ENCODE peak calls at places on chromosomes 3 and 15, in five cellular contexts. One of them, this sample, is unnamed.
A peak's percentile ranks its signal among the peaks of the same experiment; 100 is the strongest.

GRCh38 chr15:33067456-33067855 is 127.1 kb downstream of the FMN1 start:
- DNase-seq in activated CD8-positive, alpha-beta T cell treated with anti-CD3 and anti-CD28 coated beads for 36 hours: no peak
- DNase-seq in neural progenitor cell: no peak
- DNase-seq in endothelial cell: no peak
- DNase-seq in fibroblast of the aortic adventitia: no peak
- DNase-seq in this sample: peak; percentile 31

GRCh38 chr3:119604878-119605277 is 7.2 kb downstream of the PLA1A start:
- DNase-seq in activated CD8-positive, alpha-beta T cell treated with anti-CD3 and anti-CD28 coated beads for 36 hours: no peak
- DNase-seq in fibroblast of the aortic adventitia: peak; percentile 83
- DNase-seq in endothelial cell: no peak
- DNase-seq in neural progenitor cell: no peak
- DNase-seq in this sample: peak; percentile 5

GRCh38 chr3:184230081-184230602 is 757 bp downstream of the VWA5B2 start:
- DNase-seq in neural progenitor cell: peak; percentile 44
- DNase-seq in fibroblast of the aortic adventitia: no peak
- DNase-seq in endothelial cell: no peak
- DNase-seq in activated CD8-positive, alpha-beta T cell treated with anti-CD3 and anti-CD28 coated beads for 36 hours: no peak
- DNase-seq in this sample: no peak

GRCh38 chr3:67461667-67462142 is 192.7 kb downstream of the SUCLG2 start:
- DNase-seq in activated CD8-positive, alpha-beta T cell treated with anti-CD3 and anti-CD28 coated beads for 36 hours: no peak
- DNase-seq in fibroblast of the aortic adventitia: peak; percentile 37
- DNase-seq in endothelial cell: no peak
- DNase-seq in neural progenitor cell: no peak
- DNase-seq in this sample: no peak

GRCh38 chr3:10753964-10754363 is 62.1 kb upstream of the SLC6A11 start:
- DNase-seq in neural progenitor cell: peak; percentile 85
- DNase-seq in endothelial cell: peak; percentile 89
- DNase-seq in fibroblast of the aortic adventitia: peak; percentile 33
- DNase-seq in activated CD8-positive, alpha-beta T cell treated with anti-CD3 and anti-CD28 coated beads for 36 hours: peak; percentile 69
- DNase-seq in this sample: peak; percentile 55

GRCh38 chr3:105274536-105274935 is 92.2 kb upstream of the ALCAM start:
- DNase-seq in endothelial cell: no peak
- DNase-seq in fibroblast of the aortic adventitia: no peak
- DNase-seq in neural progenitor cell: no peak
- DNase-seq in activated CD8-positive, alpha-beta T cell treated with anti-CD3 and anti-CD28 coated beads for 36 hours: no peak
- DNase-seq in this sample: no peak

GRCh38 chr15:72838311-72838731 is 54.8 kb upstream of the ADPGK start:
- DNase-seq in neural progenitor cell: no peak
- DNase-seq in activated CD8-positive, alpha-beta T cell treated with anti-CD3 and anti-CD28 coated beads for 36 hours: no peak
- DNase-seq in endothelial cell: no peak
- DNase-seq in fibroblast of the aortic adventitia: peak; percentile 30
- DNase-seq in this sample: peak; percentile 68

GRCh38 chr3:12138044-12138443 is 20.7 kb downstream of the TIMP4 start:
- DNase-seq in fibroblast of the aortic adventitia: peak; percentile 54
- DNase-seq in endothelial cell: peak; percentile 38
- DNase-seq in activated CD8-positive, alpha-beta T cell treated with anti-CD3 and anti-CD28 coated beads for 36 hours: peak; percentile 56
- DNase-seq in neural progenitor cell: peak; percentile 56
- DNase-seq in this sample: peak; percentile 64

DNA sequence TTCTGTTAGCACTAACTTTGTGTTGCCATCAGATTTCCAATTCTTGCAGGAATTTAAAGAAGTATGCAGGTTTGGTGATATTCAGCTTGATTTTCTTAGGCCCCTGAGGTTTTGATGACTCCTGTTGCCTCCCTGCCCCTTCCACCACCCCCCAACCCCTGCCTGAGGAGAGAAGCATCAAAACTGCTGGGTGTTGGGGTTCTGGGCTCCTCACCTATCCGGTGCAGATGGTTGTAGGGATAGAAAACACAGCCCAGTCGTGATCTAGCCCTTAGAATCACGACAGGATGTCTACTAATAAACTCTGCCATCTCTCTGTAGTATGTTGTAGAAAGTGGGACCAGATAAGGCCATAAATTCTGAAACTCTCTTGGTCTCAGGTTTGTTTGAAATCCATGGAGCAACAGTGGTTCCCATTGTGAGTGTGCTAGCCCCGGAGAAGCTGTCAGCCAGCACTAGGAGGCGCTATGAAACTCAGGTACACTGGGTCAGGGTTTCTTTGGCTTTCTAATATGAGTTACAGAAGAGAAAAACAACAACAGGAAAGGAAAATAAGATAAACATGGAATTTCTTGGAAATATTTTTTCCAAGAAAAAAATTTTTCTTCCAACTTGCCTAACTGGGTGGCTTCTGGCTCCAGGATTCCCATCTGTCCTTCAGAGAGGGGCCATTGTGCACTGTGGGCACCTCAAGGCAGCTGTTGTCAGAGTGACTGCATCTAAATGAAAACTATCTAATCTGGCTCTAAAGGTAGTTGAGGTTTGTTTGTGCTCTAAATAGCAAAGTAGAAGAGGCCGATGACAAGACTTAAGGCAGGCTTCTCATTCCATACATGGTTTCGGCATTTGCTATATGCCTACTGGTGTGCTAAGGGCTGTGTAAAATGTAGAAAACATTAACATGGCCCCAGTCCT is 8.7 kb downstream of the SRP14 start:
- DNase-seq in endothelial cell: peak; percentile 60
- DNase-seq in activated CD8-positive, alpha-beta T cell treated with anti-CD3 and anti-CD28 coated beads for 36 hours: peak; percentile 49
- DNase-seq in fibroblast of the aortic adventitia: peak; percentile 23
- DNase-seq in neural progenitor cell: peak; percentile 71
- DNase-seq in this sample: peak; percentile 33
- TF ChIP-seq CTCF in endothelial cell: peak; percentile 35
- TF ChIP-seq CTCF in activated CD8-positive, alpha-beta T cell treated with anti-CD3 and anti-CD28 coated beads for 36 hours: peak; percentile 60
- TF ChIP-seq CTCF in fibroblast of the aortic adventitia: peak; percentile 61
- TF ChIP-seq CTCF in neural progenitor cell: peak; percentile 85
- TF ChIP-seq CTCF in this sample: peak; percentile 35

GRCh38 chr3:194383276-194383940 is 13.9 kb upstream of the LRRC15 start:
- DNase-seq in neural progenitor cell: peak; percentile 76
- DNase-seq in activated CD8-positive, alpha-beta T cell treated with anti-CD3 and anti-CD28 coated beads for 36 hours: no peak
- DNase-seq in endothelial cell: no peak
- DNase-seq in fibroblast of the aortic adventitia: no peak
- DNase-seq in this sample: no peak

GRCh38 chr3:194386066-194386465 is 13.0 kb downstream of the GP5 start:
- DNase-seq in fibroblast of the aortic adventitia: no peak
- DNase-seq in endothelial cell: no peak
- DNase-seq in neural progenitor cell: peak; percentile 40
- DNase-seq in activated CD8-positive, alpha-beta T cell treated with anti-CD3 and anti-CD28 coated beads for 36 hours: no peak
- DNase-seq in this sample: no peak

GRCh38 chr3:194382892-194383223 is 13.3 kb upstream of the LRRC15 start:
- DNase-seq in neural progenitor cell: no peak
- DNase-seq in activated CD8-positive, alpha-beta T cell treated with anti-CD3 and anti-CD28 coated beads for 36 hours: no peak
- DNase-seq in fibroblast of the aortic adventitia: no peak
- DNase-seq in endothelial cell: no peak
- DNase-seq in this sample: no peak

GRCh38 chr3:194384156-194384555 is 14.6 kb upstream of the LRRC15 start:
- DNase-seq in activated CD8-positive, alpha-beta T cell treated with anti-CD3 and anti-CD28 coated beads for 36 hours: no peak
- DNase-seq in neural progenitor cell: no peak
- DNase-seq in fibroblast of the aortic adventitia: no peak
- DNase-seq in endothelial cell: no peak
- DNase-seq in this sample: no peak

DNA sequence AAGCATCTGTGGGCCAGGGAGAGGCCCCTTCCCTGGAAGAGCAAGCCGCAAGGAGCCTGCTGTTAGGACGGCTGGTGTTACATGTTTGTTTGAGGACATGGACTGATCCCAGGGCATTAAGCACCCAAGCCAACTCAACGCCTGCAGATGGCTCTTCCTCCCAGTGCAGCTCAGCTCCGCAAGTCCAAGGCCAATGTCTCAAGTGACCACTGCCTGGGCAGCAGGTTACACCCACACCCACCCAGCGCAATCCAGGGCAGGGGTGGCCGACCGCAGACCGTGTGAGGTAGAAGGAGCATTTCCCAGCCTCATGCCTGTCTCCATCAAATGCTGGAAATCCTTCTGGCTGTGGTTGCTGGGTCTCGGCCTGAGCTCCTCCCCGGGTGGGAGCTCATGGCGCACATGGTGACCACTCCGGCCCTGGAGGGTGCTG is 14.5 kb downstream of the GP5 start:
- DNase-seq in activated CD8-positive, alpha-beta T cell treated with anti-CD3 and anti-CD28 coated beads for 36 hours: no peak
- DNase-seq in neural progenitor cell: no peak
- DNase-seq in endothelial cell: no peak
- DNase-seq in fibroblast of the aortic adventitia: no peak
- DNase-seq in this sample: no peak
- TF ChIP-seq CTCF in activated CD8-positive, alpha-beta T cell treated with anti-CD3 and anti-CD28 coated beads for 36 hours: no peak
- TF ChIP-seq CTCF in neural progenitor cell: no peak
- TF ChIP-seq CTCF in endothelial cell: no peak
- TF ChIP-seq CTCF in fibroblast of the aortic adventitia: no peak
- TF ChIP-seq CTCF in this sample: no peak

DNA sequence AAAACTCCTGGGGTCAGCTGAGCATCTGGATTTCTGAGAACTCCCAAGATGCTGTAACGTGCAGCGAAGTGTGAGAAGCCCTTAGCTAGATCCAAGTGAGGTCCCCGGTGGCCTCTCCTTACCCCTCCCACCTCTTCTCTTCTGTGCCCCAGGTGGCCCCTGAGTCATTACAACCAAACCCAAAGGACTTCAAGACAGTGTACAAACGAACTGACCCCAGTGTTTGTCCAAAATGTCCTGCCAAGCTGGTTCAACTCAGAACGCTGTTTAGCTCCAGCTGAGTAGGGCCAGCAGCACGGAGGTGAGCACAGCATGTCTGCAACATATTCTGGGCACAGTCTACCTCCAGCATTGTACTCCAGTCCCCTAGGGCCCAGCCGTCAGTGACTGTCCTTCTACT is 73.9 kb upstream of the OXTR start:
- DNase-seq in endothelial cell: no peak
- DNase-seq in activated CD8-positive, alpha-beta T cell treated with anti-CD3 and anti-CD28 coated beads for 36 hours: no peak
- DNase-seq in fibroblast of the aortic adventitia: no peak
- DNase-seq in neural progenitor cell: no peak
- DNase-seq in this sample: no peak
- TF ChIP-seq CTCF in endothelial cell: no peak
- TF ChIP-seq CTCF in activated CD8-positive, alpha-beta T cell treated with anti-CD3 and anti-CD28 coated beads for 36 hours: no peak
- TF ChIP-seq CTCF in fibroblast of the aortic adventitia: no peak
- TF ChIP-seq CTCF in neural progenitor cell: no peak
- TF ChIP-seq CTCF in this sample: no peak

GRCh38 chr3:45321607-45322391 is 66.6 kb upstream of the LARS2 start:
- DNase-seq in neural progenitor cell: no peak
- DNase-seq in activated CD8-positive, alpha-beta T cell treated with anti-CD3 and anti-CD28 coated beads for 36 hours: peak; percentile 25
- DNase-seq in endothelial cell: no peak
- DNase-seq in fibroblast of the aortic adventitia: no peak
- DNase-seq in this sample: no peak
- TF ChIP-seq CTCF in neural progenitor cell: no peak
- TF ChIP-seq CTCF in activated CD8-positive, alpha-beta T cell treated with anti-CD3 and anti-CD28 coated beads for 36 hours: no peak
- TF ChIP-seq CTCF in endothelial cell: no peak
- TF ChIP-seq CTCF in fibroblast of the aortic adventitia: no peak
- TF ChIP-seq CTCF in this sample: no peak

GRCh38 chr3:41574900-41575299 is 375.6 kb downstream of the CTNNB1 start:
- DNase-seq in neural progenitor cell: peak; percentile 23
- DNase-seq in endothelial cell: no peak
- DNase-seq in fibroblast of the aortic adventitia: no peak
- DNase-seq in activated CD8-positive, alpha-beta T cell treated with anti-CD3 and anti-CD28 coated beads for 36 hours: no peak
- DNase-seq in this sample: no peak
- TF ChIP-seq CTCF in neural progenitor cell: peak; percentile 44
- TF ChIP-seq CTCF in endothelial cell: no peak
- TF ChIP-seq CTCF in fibroblast of the aortic adventitia: no peak
- TF ChIP-seq CTCF in activated CD8-positive, alpha-beta T cell treated with anti-CD3 and anti-CD28 coated beads for 36 hours: no peak
- TF ChIP-seq CTCF in this sample: no peak

DNA sequence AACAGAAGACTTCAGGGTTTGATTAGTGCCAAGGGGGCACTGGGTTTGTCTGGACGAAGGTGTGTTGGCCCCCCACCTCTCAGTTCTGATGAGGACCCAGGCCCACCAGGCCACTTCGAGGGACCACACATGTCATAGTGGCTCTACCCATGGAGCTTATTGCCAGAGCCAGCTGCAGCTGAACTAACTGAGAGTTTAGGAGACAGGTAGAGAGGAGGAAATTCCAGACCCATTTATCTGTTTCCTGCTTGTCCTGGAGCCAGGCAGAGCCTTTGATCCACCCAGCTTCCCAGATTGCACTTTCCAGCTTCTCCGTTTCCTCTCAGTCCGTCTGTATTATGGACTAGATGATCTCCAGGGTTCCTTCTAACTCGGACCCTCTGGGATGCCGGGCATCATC is 20.9 kb downstream of the SLC24A1 start:
- DNase-seq in fibroblast of the aortic adventitia: no peak
- DNase-seq in neural progenitor cell: no peak
- DNase-seq in endothelial cell: no peak
- DNase-seq in activated CD8-positive, alpha-beta T cell treated with anti-CD3 and anti-CD28 coated beads for 36 hours: no peak
- DNase-seq in this sample: no peak
- TF ChIP-seq CTCF in fibroblast of the aortic adventitia: no peak
- TF ChIP-seq CTCF in neural progenitor cell: no peak
- TF ChIP-seq CTCF in endothelial cell: no peak
- TF ChIP-seq CTCF in activated CD8-positive, alpha-beta T cell treated with anti-CD3 and anti-CD28 coated beads for 36 hours: no peak
- TF ChIP-seq CTCF in this sample: no peak

GRCh38 chr3:16723994-16724393 is 118.8 kb upstream of the DAZL start:
- DNase-seq in neural progenitor cell: peak; percentile 82
- DNase-seq in fibroblast of the aortic adventitia: peak; percentile 22
- DNase-seq in activated CD8-positive, alpha-beta T cell treated with anti-CD3 and anti-CD28 coated beads for 36 hours: no peak
- DNase-seq in endothelial cell: peak; percentile 4
- DNase-seq in this sample: peak; percentile 11
- TF ChIP-seq CTCF in neural progenitor cell: peak; percentile 51
- TF ChIP-seq CTCF in fibroblast of the aortic adventitia: peak; percentile 40
- TF ChIP-seq CTCF in activated CD8-positive, alpha-beta T cell treated with anti-CD3 and anti-CD28 coated beads for 36 hours: no peak
- TF ChIP-seq CTCF in endothelial cell: no peak
- TF ChIP-seq CTCF in this sample: no peak

GRCh38 chr3:65408531-65409181 is 630.1 kb downstream of the MAGI1 start:
- DNase-seq in activated CD8-positive, alpha-beta T cell treated with anti-CD3 and anti-CD28 coated beads for 36 hours: no peak
- DNase-seq in fibroblast of the aortic adventitia: no peak
- DNase-seq in neural progenitor cell: no peak
- DNase-seq in endothelial cell: no peak
- DNase-seq in this sample: no peak

GRCh38 chr3:65411367-65411766 is 627.4 kb downstream of the MAGI1 start:
- DNase-seq in neural progenitor cell: no peak
- DNase-seq in activated CD8-positive, alpha-beta T cell treated with anti-CD3 and anti-CD28 coated beads for 36 hours: no peak
- DNase-seq in endothelial cell: no peak
- DNase-seq in fibroblast of the aortic adventitia: no peak
- DNase-seq in this sample: no peak

GRCh38 chr3:65412591-65412990 is 626.1 kb downstream of the MAGI1 start:
- DNase-seq in fibroblast of the aortic adventitia: no peak
- DNase-seq in endothelial cell: peak; percentile 15
- DNase-seq in activated CD8-positive, alpha-beta T cell treated with anti-CD3 and anti-CD28 coated beads for 36 hours: no peak
- DNase-seq in neural progenitor cell: peak; percentile 50
- DNase-seq in this sample: peak; percentile 14
- TF ChIP-seq CTCF in fibroblast of the aortic adventitia: no peak
- TF ChIP-seq CTCF in endothelial cell: no peak
- TF ChIP-seq CTCF in activated CD8-positive, alpha-beta T cell treated with anti-CD3 and anti-CD28 coated beads for 36 hours: no peak
- TF ChIP-seq CTCF in neural progenitor cell: peak; percentile 41
- TF ChIP-seq CTCF in this sample: no peak

DNA sequence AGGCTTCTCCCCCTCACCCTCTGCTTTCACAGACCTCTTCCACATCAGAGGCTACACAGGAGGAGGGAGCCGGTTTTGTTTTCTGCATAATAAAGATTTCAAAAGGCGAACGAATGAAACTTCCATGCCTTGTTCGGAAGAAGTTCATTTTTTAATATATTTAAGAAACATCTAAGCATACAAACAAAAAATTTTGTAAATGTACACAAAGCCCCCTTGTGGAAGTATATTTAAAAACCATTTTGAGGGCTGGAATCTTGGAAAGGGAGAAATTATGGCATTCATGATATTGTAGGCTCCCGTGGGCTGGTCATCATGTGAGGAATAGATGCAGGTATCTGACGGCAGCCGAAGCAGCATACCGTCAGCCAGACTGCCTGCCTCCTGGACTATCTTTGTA is 90.4 kb downstream of the MECOM start:
- DNase-seq in neural progenitor cell: no peak
- DNase-seq in activated CD8-positive, alpha-beta T cell treated with anti-CD3 and anti-CD28 coated beads for 36 hours: no peak
- DNase-seq in endothelial cell: no peak
- DNase-seq in fibroblast of the aortic adventitia: no peak
- DNase-seq in this sample: no peak
- TF ChIP-seq CTCF in neural progenitor cell: peak; percentile 34
- TF ChIP-seq CTCF in activated CD8-positive, alpha-beta T cell treated with anti-CD3 and anti-CD28 coated beads for 36 hours: no peak
- TF ChIP-seq CTCF in endothelial cell: peak; percentile 37
- TF ChIP-seq CTCF in fibroblast of the aortic adventitia: no peak
- TF ChIP-seq CTCF in this sample: peak; percentile 20